ENCODE peak calls at places on chromosomes 16 and 17, in five cellular contexts. X is HCT116, F is GM10248, K is BJ, S is GM23338. R is an unnamed sample.
A peak's percentile ranks its signal among the peaks of the same experiment; 100 is the strongest.

GRCh38 chr17:42493324-42493723 is 34.6 kb downstream of the ATP6V0A1 start:
- DNase-seq in X (no peak), F (no peak), K (no peak), S (no peak), R (no peak)

GRCh38 chr16:86306046-86306644 is 204.2 kb upstream of the FOXF1 start:
- DNase-seq in F (no peak), S (no peak), K (peak; percentile 90), X (no peak), R (no peak)

GRCh38 chr16:80447263-80447662 is 93.5 kb upstream of the DYNLRB2 start:
- DNase-seq in X (no peak), K (no peak), F (no peak), S (no peak), R (no peak)

GRCh38 chr16:81238296-81239011 is at the start of gene BCO1:
- DNase-seq in S (peak; percentile 73), F (no peak), X (no peak), K (no peak), R (no peak)

GRCh38 chr16:87922250-87922871 is 14.0 kb downstream of the CA5A start:
- DNase-seq in K (no peak), F (no peak), X (no peak), S (no peak), R (no peak)

GRCh38 chr16:57906385-57907316 is 64.3 kb downstream of the CNGB1 start:
- DNase-seq in K (no peak), S (peak; percentile 81), F (no peak), X (no peak), R (peak; percentile 56)

GRCh38 chr16:81582655-81583441 is 138.2 kb downstream of the CMIP start:
- DNase-seq in X (no peak), S (no peak), F (no peak), K (no peak), R (no peak)

GRCh38 chr16:83903739-83904138 is 4.8 kb downstream of the MLYCD start:
- DNase-seq in F (no peak), K (no peak), X (no peak), S (no peak), R (no peak)

GRCh38 chr16:78669994-78670393 is 570.5 kb downstream of the WWOX start:
- DNase-seq in K (no peak), X (no peak), S (no peak), F (no peak), R (no peak)

GRCh38 chr17:45292696-45293412 is 24.0 kb downstream of the MAP3K14 start:
- DNase-seq in X (no peak), F (no peak), K (no peak), S (no peak), R (no peak)

GRCh38 chr17:45294506-45294905 is 22.3 kb downstream of the MAP3K14 start:
- DNase-seq in F (no peak), S (no peak), X (no peak), K (no peak), R (no peak)

GRCh38 chr17:45296003-45296832 is 20.6 kb downstream of the MAP3K14 start:
- DNase-seq in F (no peak), X (no peak), S (no peak), K (no peak), R (no peak)

GRCh38 chr17:45291170-45291805 is 25.5 kb downstream of the MAP3K14 start:
- DNase-seq in K (no peak), X (no peak), F (no peak), S (no peak), R (no peak)

GRCh38 chr17:45293413-45294211 is 23.2 kb downstream of the MAP3K14 start:
- DNase-seq in F (no peak), S (no peak), K (no peak), X (peak; percentile 65), R (peak; percentile 30)
- TF ChIP-seq CTCF in F (no peak), S (no peak), K (peak; percentile 26), X (peak; percentile 4), R (no peak)

GRCh38 chr16:67397812-67398545 is 4.7 kb upstream of the TPPP3 start:
- DNase-seq in F (no peak), X (no peak), S (no peak), K (no peak), R (no peak)
- TF ChIP-seq CTCF in F (no peak), X (no peak), S (peak; percentile 29), K (no peak), R (no peak)

GRCh38 chr17:40100419-40100668 is at the start of gene NR1D1:
- DNase-seq in X (no peak), F (no peak), S (no peak), K (no peak), R (no peak)
- TF ChIP-seq CTCF in X (no peak), F (no peak), S (no peak), K (no peak), R (no peak)

GRCh38 chr17:32285770-32286517 is 20.3 kb downstream of the RHBDL3 start:
- DNase-seq in K (no peak), F (no peak), X (no peak), S (no peak), R (peak; percentile 18)

GRCh38 chr17:32286518-32286900 is 20.9 kb downstream of the RHBDL3 start:
- DNase-seq in X (no peak), K (no peak), S (no peak), F (no peak), R (no peak)

GRCh38 chr17:32288600-32288999 is 23.0 kb downstream of the RHBDL3 start:
- DNase-seq in F (no peak), X (no peak), S (no peak), K (no peak), R (no peak)

GRCh38 chr17:32289454-32289853 is 23.8 kb downstream of the RHBDL3 start:
- DNase-seq in S (peak; percentile 90), F (no peak), K (no peak), X (no peak), R (no peak)

GRCh38 chr17:32287804-32288511 is 22.3 kb downstream of the RHBDL3 start:
- DNase-seq in X (no peak), S (no peak), K (no peak), F (no peak), R (no peak)
- TF ChIP-seq CTCF in X (no peak), S (peak; percentile 75), K (no peak), F (no peak), R (no peak)

GRCh38 chr17:73215414-73215813 is 22.6 kb downstream of the COG1 start:
- DNase-seq in X (no peak), S (peak; percentile 70), K (no peak), F (no peak), R (no peak)
- TF ChIP-seq CTCF in X (peak; percentile 69), S (peak; percentile 41), K (no peak), F (peak; percentile 9), R (no peak)

GRCh38 chr16:1193143-1193824 is 31.8 kb downstream of the TPSG1 start:
- DNase-seq in F (no peak), S (no peak), X (peak; percentile 53), K (no peak), R (no peak)

GRCh38 chr16:1196494-1196893 is 28.6 kb downstream of the TPSG1 start:
- DNase-seq in K (no peak), S (no peak), X (no peak), F (no peak), R (no peak)

GRCh38 chr16:1193825-1194581 is 31.1 kb downstream of the TPSG1 start:
- DNase-seq in S (no peak), F (no peak), X (no peak), K (no peak), R (no peak)

GRCh38 chr16:1195393-1195666 is 29.7 kb downstream of the TPSG1 start:
- DNase-seq in K (no peak), S (no peak), F (no peak), X (no peak), R (no peak)

DNA sequence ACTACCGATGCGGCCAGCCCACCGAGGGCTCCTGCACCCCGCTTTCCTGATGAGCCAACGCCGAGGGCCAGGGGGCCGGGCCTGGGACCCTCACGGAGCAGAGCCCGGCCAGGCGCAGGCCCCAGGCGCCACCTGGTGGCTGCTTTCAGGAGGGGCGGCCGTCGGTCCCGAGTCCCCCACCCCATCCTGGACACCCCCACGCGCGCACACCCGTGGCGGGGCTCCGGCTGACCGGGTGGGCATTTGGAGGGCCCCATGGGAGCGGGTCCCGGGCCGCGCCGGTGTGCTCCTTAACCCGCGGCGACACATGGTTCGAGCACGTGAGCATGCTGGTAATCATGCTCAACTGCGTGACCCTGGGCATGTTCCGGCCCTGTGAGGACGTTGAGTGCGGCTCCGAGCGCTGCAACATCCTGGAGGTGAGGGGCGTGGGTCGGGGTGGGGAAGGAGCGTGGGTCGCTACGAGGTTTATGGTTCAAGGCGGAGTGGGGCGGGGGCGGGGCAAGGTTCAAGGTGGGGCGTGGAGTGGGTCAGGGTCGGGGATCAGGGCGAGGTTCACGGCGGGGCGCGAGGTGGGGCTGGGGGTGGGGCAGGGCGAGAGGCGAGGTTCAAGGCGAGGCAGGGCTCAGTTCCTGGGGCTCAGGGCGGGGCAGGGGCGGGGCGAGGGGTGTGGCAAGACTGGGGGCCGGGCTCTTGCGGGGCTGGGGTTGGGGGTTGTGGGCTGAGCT is 30.2 kb downstream of the TPSG1 start:
- DNase-seq in S (peak; percentile 66), X (no peak), F (peak; percentile 49), K (no peak), R (peak; percentile 72)
- TF ChIP-seq CTCF in S (peak; percentile 77), X (peak; percentile 84), F (peak; percentile 49), K (peak; percentile 83), R (peak; percentile 91)

GRCh38 chr17:4161179-4161559 is 18.2 kb downstream of the CYB5D2 start:
- DNase-seq in K (peak; percentile 85), X (no peak), S (peak; percentile 50), F (no peak), R (no peak)
- TF ChIP-seq CTCF in K (peak; percentile 72), X (no peak), S (no peak), F (no peak), R (no peak)

GRCh38 chr16:17367932-17368331 is 102.8 kb downstream of the XYLT1 start:
- DNase-seq in X (no peak), F (no peak), K (no peak), S (peak; percentile 92), R (peak; percentile 33)
- TF ChIP-seq CTCF in X (no peak), F (no peak), K (no peak), S (peak; percentile 28), R (no peak)

R was measured in nephron progenitor cell.